ENCODE peak calls at places on chromosomes 3 and 15, in four cellular contexts. X is body of pancreas, A is RWPE1, Y is BJ. L is an unnamed sample.

GRCh38 chr3:24763421-24763820 is 268.8 kb upstream of the THRB start:
- DNase-seq in A (no peak), Y (no peak), X (no peak), L (no peak)

GRCh38 chr3:111338059-111338698 is 203.8 kb upstream of the CD96 start:
- DNase-seq in X (peak; percentile 71), Y (no peak), A (peak; percentile 42), L (no peak)

GRCh38 chr3:45773714-45774449 is 22.5 kb downstream of the SLC6A20 start:
- DNase-seq in A (no peak), Y (no peak), X (no peak), L (no peak)

GRCh38 chr3:133942761-133943535 is 47.3 kb upstream of the RAB6B start:
- DNase-seq in Y (no peak), A (no peak), X (no peak), L (no peak)

GRCh38 chr3:128107809-128108208 is 15.8 kb downstream of the RUVBL1 start:
- DNase-seq in X (no peak), A (no peak), Y (no peak), L (no peak)

GRCh38 chr15:100335335-100335999 is 6.3 kb downstream of the ADAMTS17 start:
- DNase-seq in Y (no peak), A (no peak), X (peak; percentile 42), L (no peak)

GRCh38 chr3:127762077-127762786 is 60.1 kb downstream of the MGLL start:
- DNase-seq in A (no peak), Y (no peak), X (no peak), L (peak; percentile 41)

GRCh38 chr15:80643296-80643965 is 51.7 kb upstream of the ABHD17C start:
- DNase-seq in Y (peak; percentile 70), X (no peak), A (no peak), L (peak; percentile 53)

GRCh38 chr3:127038923-127039581 is 56.1 kb downstream of the PLXNA1 start:
- DNase-seq in X (no peak), Y (no peak), A (no peak), L (peak; percentile 34)

GRCh38 chr3:94440767-94441493 is 378.1 kb downstream of the NSUN3 start:
- DNase-seq in A (peak; percentile 66), Y (peak; percentile 32), X (no peak), L (no peak)

GRCh38 chr3:5787863-5788488 is 600.5 kb downstream of the EDEM1 start:
- DNase-seq in X (peak; percentile 20), Y (no peak), A (no peak), L (no peak)

GRCh38 chr3:6717026-6717943 is 143.6 kb upstream of the GRM7 start:
- DNase-seq in A (no peak), X (no peak), Y (no peak), L (no peak)

GRCh38 chr3:196440041-196440537 is 7.9 kb upstream of the UBXN7 start:
- DNase-seq in A (no peak), Y (peak; percentile 73), X (no peak), L (no peak)

GRCh38 chr3:146163584-146163983 is 2.6 kb upstream of the PLOD2 start:
- DNase-seq in X (no peak), A (peak; percentile 79), Y (peak; percentile 83), L (no peak)

GRCh38 chr15:94584833-94585244 is 353.5 kb downstream of the MCTP2 start:
- DNase-seq in Y (no peak), A (no peak), X (no peak), L (no peak)

GRCh38 chr3:3545360-3545759 is 253.9 kb upstream of the LRRN1 start:
- DNase-seq in A (no peak), Y (no peak), X (no peak), L (no peak)

GRCh38 chr15:90828111-90828510 is 40.3 kb upstream of the FURIN start:
- DNase-seq in X (no peak), A (no peak), Y (no peak), L (no peak)

GRCh38 chr3:20185364-20185732 is 658 bp downstream of the SGO1 start:
- DNase-seq in Y (no peak), A (no peak), X (no peak), L (no peak)

GRCh38 chr3:44905501-44906159 is 31.2 kb downstream of the TGM4 start:
- DNase-seq in Y (no peak), X (no peak), A (no peak), L (no peak)

GRCh38 chr3:37993811-37994638 is 3.4 kb downstream of the VILL start:
- DNase-seq in Y (no peak), X (peak; percentile 51), A (no peak), L (peak; percentile 78)

GRCh38 chr3:193712938-193713337 is 119.9 kb downstream of the OPA1 start:
- DNase-seq in A (no peak), Y (no peak), X (no peak), L (no peak)

GRCh38 chr15:43370310-43370974 is 401 bp downstream of the ZSCAN29 start:
- DNase-seq in Y (no peak), A (peak; percentile 53), X (peak; percentile 17), L (no peak)

GRCh38 chr15:52234596-52235541 is 43.7 kb upstream of the GNB5 start:
- DNase-seq in X (no peak), A (no peak), Y (no peak), L (no peak)

GRCh38 chr15:88342666-88343065 is 86.1 kb upstream of the NTRK3 start:
- DNase-seq in A (no peak), Y (peak; percentile 19), X (no peak), L (no peak)
- TF ChIP-seq CTCF in A (no peak), Y (no peak), X (no peak), L (no peak)

GRCh38 chr15:38671675-38672141 is 107.1 kb upstream of the RASGRP1 start:
- DNase-seq in Y (no peak), X (no peak), A (no peak), L (peak; percentile 54)
- TF ChIP-seq CTCF in Y (no peak), X (no peak), A (no peak), L (no peak)

GRCh38 chr3:189049458-189050231 is 122.1 kb upstream of the TPRG1 start:
- DNase-seq in A (no peak), X (no peak), Y (no peak), L (no peak)
- TF ChIP-seq CTCF in A (no peak), X (no peak), Y (no peak), L (no peak)

GRCh38 chr3:148075829-148076716 is 621.6 kb upstream of the AGTR1 start:
- DNase-seq in Y (peak; percentile 15), X (peak; percentile 5), A (peak; percentile 9), L (no peak)
- TF ChIP-seq CTCF in Y (peak; percentile 92), X (no peak), A (peak; percentile 54), L (no peak)

DNA sequence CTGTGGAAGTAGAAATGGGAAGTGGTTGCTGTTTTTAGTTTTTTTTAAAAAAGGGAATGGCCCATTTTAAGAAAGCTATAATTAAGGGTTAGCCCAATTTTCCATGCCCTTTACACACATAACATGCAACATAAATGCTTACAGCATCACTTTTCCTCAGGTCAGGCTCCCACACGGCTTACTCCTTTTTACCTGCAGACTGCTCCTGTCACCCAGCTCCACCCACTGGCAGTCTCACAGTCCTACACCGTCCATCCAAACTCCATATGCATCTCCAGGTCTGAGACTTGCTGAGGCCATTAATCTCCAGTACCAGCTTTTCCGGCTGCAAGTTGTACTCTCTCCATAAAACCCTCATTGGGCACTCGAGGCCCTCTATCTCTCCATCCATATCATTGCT is 19.7 kb downstream of the MORC1 start:
- DNase-seq in A (peak; percentile 21), Y (no peak), X (peak; percentile 48), L (no peak)
- TF ChIP-seq CTCF in A (peak; percentile 15), Y (no peak), X (no peak), L (no peak)

DNA sequence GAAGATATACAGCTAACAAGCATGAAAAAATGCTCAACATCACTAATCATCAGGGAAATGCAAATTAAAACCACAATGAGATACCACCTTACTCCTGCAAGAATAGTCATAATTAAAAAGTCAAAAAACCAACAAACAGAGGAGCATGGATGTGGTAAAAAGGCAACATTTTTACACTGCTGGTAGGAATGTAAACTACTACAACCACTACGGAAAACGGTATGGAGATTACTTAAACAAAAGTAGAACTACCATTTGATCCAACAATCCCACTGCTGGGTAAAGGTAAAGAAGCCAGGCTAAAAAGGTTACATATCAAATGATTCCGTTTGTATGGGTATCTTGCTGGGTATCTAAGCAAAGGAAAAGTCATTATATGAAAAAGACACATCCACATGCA is 53.8 kb downstream of the STAG1 start:
- DNase-seq in A (no peak), Y (no peak), X (no peak), L (no peak)
- TF ChIP-seq CTCF in A (no peak), Y (no peak), X (no peak), L (no peak)

DNA sequence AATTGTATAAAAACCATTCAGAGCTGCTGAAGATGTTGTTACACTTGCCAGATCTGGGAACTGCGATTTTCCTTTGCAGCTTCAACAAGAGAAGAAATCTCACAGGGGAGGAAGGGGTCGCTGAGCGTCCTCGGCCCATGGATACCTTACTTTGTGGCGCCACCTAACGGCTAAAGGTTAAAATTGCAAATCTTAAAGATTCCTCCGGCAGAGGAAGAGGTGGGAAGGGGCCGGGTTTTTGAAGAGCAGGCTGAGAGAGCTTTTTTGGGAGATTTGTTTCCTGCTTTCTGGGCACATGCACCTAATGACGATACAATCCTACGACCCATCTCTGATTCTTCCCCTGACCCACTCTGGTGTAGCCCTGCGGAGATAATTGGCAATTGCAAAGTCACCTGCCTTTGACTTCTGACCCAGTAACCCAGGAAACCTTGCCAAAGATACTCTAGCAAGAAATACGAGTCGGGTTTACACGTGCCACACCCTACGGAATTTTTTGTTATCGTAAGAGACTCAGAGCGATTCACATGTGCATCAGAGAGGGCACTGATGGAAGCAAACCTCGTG is 55.4 kb upstream of the CHRNA7 start:
- DNase-seq in Y (no peak), A (peak; percentile 27), X (peak; percentile 42), L (no peak)
- TF ChIP-seq CTCF in Y (peak; percentile 55), A (peak; percentile 71), X (peak; percentile 33), L (peak; percentile 57)

GRCh38 chr15:31397851-31398661 is 71.4 kb downstream of the KLF13 start:
- DNase-seq in Y (no peak), X (no peak), A (peak; percentile 42), L (no peak)

GRCh38 chr15:31400222-31400927 is 73.7 kb downstream of the KLF13 start:
- DNase-seq in Y (no peak), X (no peak), A (no peak), L (no peak)

GRCh38 chr15:31398677-31399260 is 72.1 kb downstream of the KLF13 start:
- DNase-seq in A (no peak), Y (no peak), X (no peak), L (no peak)

GRCh38 chr15:31401282-31401681 is 74.6 kb downstream of the KLF13 start:
- DNase-seq in Y (no peak), X (no peak), A (no peak), L (no peak)

GRCh38 chr15:31399544-31400171 is 73.0 kb downstream of the KLF13 start:
- DNase-seq in Y (no peak), A (no peak), X (no peak), L (no peak)
- TF ChIP-seq CTCF in Y (no peak), A (no peak), X (no peak), L (no peak)

L was measured in CD14-positive monocyte.